ENCODE peak calls at places on chromosomes 13 and 19, in six cellular contexts. Z, S, W, E, Q and I are unnamed samples.
A peak's percentile ranks its signal among the peaks of the same experiment; 100 is the strongest.

GRCh38 chr13:21620858-21621257 is 16.9 kb upstream of the MICU2 start:
- DNase-seq in Z (no peak), S (no peak), W (no peak), E (no peak), Q (no peak), I (no peak)

GRCh38 chr19:47729799-47730520 is 15.4 kb upstream of the NOP53 start:
- DNase-seq in Z (peak; percentile 57), S (no peak), W (peak; percentile 93), E (peak; percentile 96), Q (no peak), I (no peak)

GRCh38 chr13:107867701-107868661 is 347.4 kb downstream of the LIG4 start:
- DNase-seq in Z (no peak), S (peak; percentile 57), W (peak; percentile 15), E (peak; percentile 81), Q (no peak), I (no peak)

GRCh38 chr19:28297036-28297435 is 915.9 kb downstream of the UQCRFS1 start:
- DNase-seq in Z (no peak), S (no peak), W (no peak), E (no peak), Q (no peak), I (no peak)

GRCh38 chr13:109036091-109036490 is 406.7 kb downstream of the MYO16 start:
- DNase-seq in Z (no peak), S (no peak), W (no peak), E (no peak), Q (no peak), I (no peak)

GRCh38 chr13:22642088-22642487 is 538.7 kb upstream of the SGCG start:
- DNase-seq in Z (no peak), S (no peak), W (no peak), E (no peak), Q (no peak), I (no peak)

GRCh38 chr19:8922591-8922990 is 87.6 kb downstream of the MUC16 start:
- DNase-seq in Z (no peak), S (no peak), W (no peak), E (no peak), Q (no peak), I (no peak)

GRCh38 chr13:26128676-26129075 is 76.9 kb upstream of the SHISA2 start:
- DNase-seq in Z (no peak), S (no peak), W (no peak), E (no peak), Q (no peak), I (no peak)

GRCh38 chr19:30153326-30154210 is 211.5 kb downstream of the URI1 start:
- DNase-seq in Z (no peak), S (no peak), W (no peak), E (no peak), Q (peak; percentile 34), I (no peak)

GRCh38 chr19:4889034-4889825 is 13.5 kb downstream of the ARRDC5 start:
- DNase-seq in Z (no peak), S (peak; percentile 83), W (no peak), E (no peak), Q (no peak), I (no peak)

GRCh38 chr13:110138700-110139036 is 168.3 kb downstream of the COL4A1 start:
- DNase-seq in Z (no peak), S (no peak), W (no peak), E (no peak), Q (no peak), I (no peak)

GRCh38 chr13:110136660-110137585 is 170.0 kb downstream of the COL4A1 start:
- DNase-seq in Z (no peak), S (no peak), W (no peak), E (no peak), Q (no peak), I (no peak)

GRCh38 chr13:110138009-110138699 is 168.8 kb downstream of the COL4A1 start:
- DNase-seq in Z (peak; percentile 8), S (peak; percentile 79), W (peak; percentile 66), E (no peak), Q (peak; percentile 36), I (peak; percentile 36)

GRCh38 chr13:110135977-110136597 is 170.9 kb downstream of the COL4A1 start:
- DNase-seq in Z (no peak), S (no peak), W (no peak), E (no peak), Q (no peak), I (no peak)

DNA sequence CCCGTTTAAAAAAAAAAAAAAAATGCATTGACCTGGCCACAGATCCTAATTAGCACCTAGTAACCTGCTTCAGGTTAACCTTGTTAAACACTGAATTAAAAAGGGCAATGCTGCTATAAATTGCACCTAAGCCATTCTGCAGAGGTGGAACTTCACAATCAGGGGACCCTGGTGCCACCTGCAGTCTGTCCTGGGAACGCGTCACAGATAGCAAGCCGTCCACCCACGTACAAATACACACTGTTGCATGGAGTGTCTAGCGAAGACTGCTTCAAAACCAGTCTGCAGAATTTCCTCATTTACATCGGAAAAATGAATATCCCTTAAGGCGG is 169.3 kb downstream of the COL4A1 start:
- DNase-seq in Z (peak; percentile 15), S (no peak), W (peak; percentile 63), E (no peak), Q (no peak), I (peak; percentile 35)
- H3K4me3 ChIP-seq in Z (peak overlapping the region; percentile 36), S (peak overlapping the region; percentile 56), W (peak overlapping the region; percentile 64), E (peak overlapping the region; percentile 69), Q (peak overlapping the region; percentile 49), I (peak overlapping the region; percentile 58)

DNA sequence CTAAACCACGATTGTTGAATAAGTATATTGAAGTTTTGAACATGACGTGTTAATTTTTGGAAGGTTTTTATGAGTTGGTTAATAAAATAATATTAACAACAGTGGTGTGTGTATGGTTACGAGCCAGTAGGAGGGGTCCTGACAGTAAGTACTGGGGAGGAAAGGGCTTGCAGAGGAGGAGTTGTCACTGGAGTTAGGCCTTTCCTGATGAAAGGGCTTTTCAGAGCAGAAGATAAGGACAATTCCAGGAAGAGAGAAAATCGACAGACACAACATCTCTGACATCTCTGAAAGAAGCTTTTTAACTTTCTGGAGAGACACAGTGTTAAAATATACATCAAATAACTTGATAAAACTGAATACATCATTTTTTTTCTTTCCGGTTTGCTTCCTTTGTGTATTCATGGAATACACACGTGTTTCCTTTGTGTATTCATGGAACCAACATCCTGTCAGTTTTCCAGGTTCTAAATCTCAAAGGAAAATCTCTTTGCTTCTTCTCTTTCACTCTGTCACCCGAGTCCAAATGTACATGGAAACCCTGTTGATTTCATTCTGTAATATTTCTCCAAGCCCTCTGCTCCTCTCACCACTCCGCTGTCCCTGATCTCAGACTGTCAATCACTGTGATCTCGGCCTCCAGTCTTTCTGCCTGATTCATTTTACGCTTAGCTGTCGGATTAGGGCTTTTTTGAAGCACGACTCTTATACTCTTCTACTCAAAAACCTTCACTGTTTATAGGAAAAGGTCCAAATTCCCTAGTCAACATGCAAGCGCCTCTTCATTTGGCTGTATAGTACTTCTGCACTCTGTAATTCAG is 374.4 kb downstream of the DLEU7 start:
- DNase-seq in Z (no peak), S (no peak), W (no peak), E (no peak), Q (no peak), I (no peak)
- TF ChIP-seq RAD21 in Z (no peak), S (no peak), W (no peak), E (no peak), Q (no peak), I (no peak)

GRCh38 chr13:41554180-41554579 is 96.8 kb downstream of the RGCC start:
- DNase-seq in Z (no peak), S (no peak), W (no peak), E (no peak), Q (no peak), I (no peak)
- TF ChIP-seq CEBPB in Z (no peak), S (no peak), W (no peak), E (no peak), Q (no peak), I (no peak)

GRCh38 chr19:6215701-6216235 is 64.0 kb downstream of the MLLT1 start:
- DNase-seq in Z (no peak), S (no peak), W (no peak), E (no peak), Q (no peak), I (no peak)

GRCh38 chr19:6217752-6218403 is 61.9 kb downstream of the MLLT1 start:
- DNase-seq in Z (no peak), S (no peak), W (no peak), E (no peak), Q (no peak), I (no peak)

GRCh38 chr19:6216996-6217751 is 62.6 kb downstream of the MLLT1 start:
- DNase-seq in Z (no peak), S (peak; percentile 13), W (no peak), E (no peak), Q (no peak), I (no peak)

GRCh38 chr19:6214881-6215541 is 64.8 kb downstream of the MLLT1 start:
- DNase-seq in Z (no peak), S (no peak), W (no peak), E (no peak), Q (no peak), I (no peak)

GRCh38 chr19:6216236-6216995 is 63.4 kb downstream of the MLLT1 start:
- DNase-seq in Z (no peak), S (no peak), W (no peak), E (no peak), Q (no peak), I (no peak)
- H3K4me3 ChIP-seq in Z (no peak overlapping the region), S (no peak overlapping the region), W (no peak overlapping the region), E (no peak overlapping the region), Q (no peak overlapping the region), I (no peak overlapping the region)

GRCh38 chr13:57352114-57352513 is 185.1 kb downstream of the PRR20E start:
- DNase-seq in Z (no peak), S (no peak), W (no peak), E (no peak), Q (no peak), I (no peak)
- TF ChIP-seq RAD21 in Z (no peak), S (no peak), W (no peak), E (no peak), Q (no peak), I (no peak)

DNA sequence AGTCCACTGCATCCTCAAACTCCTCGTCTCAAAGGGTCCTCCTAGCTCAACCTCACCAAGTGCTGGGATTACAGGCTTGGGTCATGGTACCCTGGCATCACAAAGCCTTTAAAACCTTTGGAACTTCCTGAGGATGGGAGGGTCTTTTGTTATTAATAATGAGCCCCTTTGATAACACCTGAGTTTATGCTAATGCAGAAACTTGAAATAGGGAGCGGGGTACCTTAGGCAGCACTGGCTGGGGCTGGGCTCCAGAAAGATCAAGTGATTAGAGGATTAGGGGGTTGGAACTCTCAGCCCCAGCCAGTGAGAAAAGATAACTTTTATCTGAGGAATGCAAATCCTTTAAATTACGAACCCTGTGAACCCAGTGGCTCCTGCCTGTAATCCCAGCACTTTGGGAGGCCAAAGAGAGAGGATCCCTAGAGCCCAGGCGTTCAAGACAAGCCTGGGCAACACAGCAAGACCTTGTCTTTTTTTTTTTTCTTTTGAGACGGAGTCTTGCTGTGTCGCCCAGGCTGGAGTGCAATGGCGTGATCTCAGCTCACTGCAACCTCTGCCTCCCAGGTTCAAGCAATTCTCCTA is 9.3 kb upstream of the PSPC1 start:
- DNase-seq in Z (no peak), S (no peak), W (no peak), E (no peak), Q (no peak), I (no peak)
- TF ChIP-seq CEBPB in Z (no peak), S (no peak), W (no peak), E (no peak), Q (no peak), I (no peak)